ENCODE peak calls at places on chromosomes 16 and 17, in five cellular contexts. U is CD8-positive, alpha-beta T cell; K is colonic mucosa; P is GM23338; Y is effector memory CD4-positive, alpha-beta T cell. N is an unnamed sample.

GRCh38 chr16:87207965-87208364 is 109.2 kb downstream of the C16orf95 start:
- DNase-seq in U (no peak), K (no peak), P (peak; percentile 9), Y (no peak), N (no peak)

GRCh38 chr17:7440823-7441174 is 1.5 kb downstream of the FGF11 start:
- DNase-seq in U (no peak), K (no peak), P (peak; percentile 71), Y (no peak), N (peak; percentile 72)

GRCh38 chr17:75832164-75832651 is 12.0 kb downstream of the UNC13D start:
- DNase-seq in U (peak; percentile 74), K (no peak), P (no peak), Y (peak; percentile 57), N (no peak)

GRCh38 chr17:66661411-66661843 is 173.5 kb upstream of the CACNG5 start:
- DNase-seq in U (no peak), K (no peak), P (no peak), Y (no peak), N (no peak)

GRCh38 chr17:80782536-80783427 is 208.9 kb upstream of the CHMP6 start:
- DNase-seq in U (peak; percentile 75), K (no peak), P (no peak), Y (no peak), N (no peak)

GRCh38 chr17:74452027-74452840 is 14.2 kb upstream of the CD300A start:
- DNase-seq in U (peak; percentile 23), K (peak; percentile 46), P (no peak), Y (no peak), N (no peak)

GRCh38 chr16:79839450-79839849 is 238.9 kb upstream of the MAF start:
- DNase-seq in U (no peak), K (no peak), P (no peak), Y (no peak), N (no peak)

GRCh38 chr16:50273382-50273690 is 7.0 kb downstream of the ADCY7 start:
- DNase-seq in U (no peak), K (no peak), P (no peak), Y (no peak), N (peak; percentile 17)

GRCh38 chr17:76973040-76973439 is 104.8 kb downstream of the MGAT5B start:
- DNase-seq in U (no peak), K (no peak), P (no peak), Y (no peak), N (no peak)

GRCh38 chr16:85750827-85751641 is at the start of gene C16orf74:
- DNase-seq in U (no peak), K (peak; percentile 64), P (peak; percentile 69), Y (no peak), N (no peak)

GRCh38 chr17:57454729-57455062 is 198.4 kb downstream of the MSI2 start:
- DNase-seq in U (no peak), K (no peak), P (no peak), Y (no peak), N (no peak)

GRCh38 chr17:58998871-58999270 is 107.8 kb downstream of the TRIM37 start:
- DNase-seq in U (no peak), K (no peak), P (no peak), Y (no peak), N (no peak)

GRCh38 chr16:85369741-85370528 is 243.2 kb upstream of the GSE1 start:
- DNase-seq in U (peak; percentile 29), K (peak; percentile 82), P (peak; percentile 79), Y (no peak), N (no peak)

GRCh38 chr17:57707892-57708291 is 37.2 kb downstream of the CCDC182 start:
- DNase-seq in U (no peak), K (no peak), P (peak; percentile 73), Y (no peak), N (no peak)

GRCh38 chr17:66655861-66656260 is 179.1 kb upstream of the CACNG5 start:
- DNase-seq in U (no peak), K (no peak), P (no peak), Y (no peak), N (peak; percentile 76)

GRCh38 chr17:57915980-57916757 is 39.0 kb downstream of the CUEDC1 start:
- DNase-seq in U (no peak), K (no peak), P (peak; percentile 83), Y (no peak), N (no peak)

GRCh38 chr16:49857423-49858181 is 1.7 kb upstream of the ZNF423 start:
- DNase-seq in U (no peak), K (peak; percentile 80), P (peak; percentile 91), Y (no peak), N (no peak)

GRCh38 chr16:69937465-69937951 is 13.6 kb upstream of the CLEC18A start:
- DNase-seq in U (no peak), K (no peak), P (peak; percentile 59), Y (no peak), N (no peak)

GRCh38 chr17:74842599-74843351 is 16.9 kb downstream of the GRIN2C start:
- DNase-seq in U (no peak), K (peak; percentile 67), P (peak; percentile 89), Y (no peak), N (no peak)

GRCh38 chr16:21684199-21684598 is 20.4 kb downstream of the OTOA start:
- DNase-seq in U (peak; percentile 37), K (peak; percentile 32), P (peak; percentile 72), Y (no peak), N (no peak)

GRCh38 chr17:34763727-34764665 is 184.6 kb downstream of the TMEM132E start:
- DNase-seq in U (no peak), K (no peak), P (no peak), Y (no peak), N (no peak)

GRCh38 chr16:27974896-27975540 is 88.5 kb downstream of the GSG1L start:
- DNase-seq in U (no peak), K (no peak), P (no peak), Y (no peak), N (no peak)

GRCh38 chr16:11439216-11439615 is 94.0 kb downstream of the RMI2 start:
- DNase-seq in U (no peak), K (no peak), P (no peak), Y (no peak), N (no peak)

GRCh38 chr17:39239640-39240314 is 14.0 kb upstream of the STAC2 start:
- DNase-seq in U (peak; percentile 74), K (peak; percentile 65), P (peak; percentile 92), Y (peak; percentile 38), N (no peak)

GRCh38 chr17:78358538-78359215 is 1.2 kb downstream of the SOCS3 start:
- DNase-seq in U (peak; percentile 36), K (peak; percentile 46), P (peak; percentile 67), Y (no peak), N (no peak)

GRCh38 chr17:29032067-29032551 is 10.8 kb upstream of the PIPOX start:
- DNase-seq in U (no peak), K (no peak), P (peak; percentile 77), Y (no peak), N (no peak)

GRCh38 chr17:41406205-41406604 is 8.8 kb upstream of the KRT31 start:
- DNase-seq in U (no peak), K (no peak), P (no peak), Y (no peak), N (no peak)

GRCh38 chr16:16960785-16961184 is 510.0 kb downstream of the XYLT1 start:
- DNase-seq in U (no peak), K (no peak), P (peak; percentile 49), Y (no peak), N (no peak)

GRCh38 chr16:79816081-79816497 is 215.6 kb upstream of the MAF start:
- DNase-seq in U (no peak), K (no peak), P (no peak), Y (no peak), N (no peak)

GRCh38 chr16:86630471-86630870 is 52.1 kb downstream of the FOXL1 start:
- DNase-seq in U (no peak), K (no peak), P (no peak), Y (no peak), N (no peak)

GRCh38 chr17:48791128-48792032 is 25.6 kb downstream of the TTLL6 start:
- DNase-seq in U (no peak), K (peak; percentile 95), P (peak; percentile 97), Y (no peak), N (no peak)

GRCh38 chr16:53285236-53285635 is 149.0 kb upstream of the RBL2 start:
- DNase-seq in U (no peak), K (no peak), P (no peak), Y (no peak), N (no peak)

GRCh38 chr16:53282328-53282727 is 151.9 kb upstream of the RBL2 start:
- DNase-seq in U (no peak), K (no peak), P (no peak), Y (no peak), N (no peak)

GRCh38 chr16:53282975-53283946 is 151.0 kb upstream of the RBL2 start:
- DNase-seq in U (no peak), K (no peak), P (peak; percentile 75), Y (no peak), N (no peak)

GRCh38 chr16:53281859-53282258 is 152.4 kb upstream of the RBL2 start:
- DNase-seq in U (no peak), K (no peak), P (no peak), Y (no peak), N (no peak)

DNA sequence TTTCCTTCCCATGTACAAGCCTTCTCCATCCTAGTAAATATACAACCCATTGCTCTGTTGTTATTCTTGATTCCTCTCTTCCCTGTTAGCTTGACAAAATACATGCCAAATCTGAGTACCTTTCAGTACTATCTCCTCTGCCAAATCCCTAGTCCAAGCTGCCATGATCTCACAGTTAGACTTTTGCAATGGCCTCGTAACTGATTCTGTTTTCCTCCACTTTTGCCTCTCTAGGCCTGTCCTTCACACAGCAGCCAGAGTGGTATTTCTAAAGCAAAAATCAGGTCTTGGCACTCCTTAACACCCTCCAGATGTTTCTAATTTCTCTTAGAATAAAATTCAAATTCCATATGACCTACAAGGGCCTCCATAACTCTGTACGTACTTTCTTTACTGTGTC is 153.0 kb upstream of the RBL2 start:
- DNase-seq in U (no peak), K (no peak), P (no peak), Y (no peak), N (no peak)
- H3K36me3 ChIP-seq in U (no peaks in the 10 kb centered on the region), K (peaks cover 1% of the 10 kb centered on the region), P (peaks cover 8% of the 10 kb centered on the region), Y (peaks cover 10% of the 10 kb centered on the region), N (peaks cover 85% of the 10 kb centered on the region)

DNA sequence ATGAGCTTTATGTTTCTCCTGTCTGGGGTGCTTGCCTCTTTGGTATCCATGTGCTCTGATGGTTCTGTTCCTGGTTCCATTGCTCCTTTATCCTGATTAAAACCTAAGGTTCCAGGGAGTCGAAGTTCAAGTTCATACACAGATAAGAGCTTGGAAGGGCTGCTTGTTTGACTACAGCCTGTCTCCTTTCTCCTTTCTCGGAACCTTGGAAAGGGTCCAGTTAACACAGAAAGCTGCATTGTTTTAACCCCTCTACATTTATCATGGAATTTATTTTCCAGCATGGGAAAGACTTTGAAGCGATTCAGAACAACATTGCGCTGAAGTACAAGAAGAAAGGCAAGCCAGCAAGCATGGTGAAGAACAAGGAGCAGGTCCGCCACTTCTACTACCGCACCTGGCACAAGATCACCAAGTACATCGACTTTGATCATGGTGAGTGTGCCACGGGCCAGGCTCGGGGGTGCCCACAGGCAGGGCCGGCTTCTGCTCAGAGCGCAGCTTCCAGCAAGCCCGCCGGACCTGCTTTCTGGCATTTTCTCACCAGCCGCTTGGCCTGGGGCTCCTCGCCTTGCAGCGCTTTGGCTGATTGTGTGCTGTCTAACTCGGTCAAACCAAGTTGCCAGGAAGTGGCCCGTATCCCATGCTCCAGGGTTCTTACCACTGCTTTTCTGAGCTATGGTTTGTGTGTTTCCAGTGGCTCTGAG is 19.9 kb downstream of the CRAMP1 start:
- DNase-seq in U (no peak), K (no peak), P (no peak), Y (no peak), N (no peak)
- H3K36me3 ChIP-seq in U (peaks cover 22% of the 10 kb centered on the region), K (no peaks in the 10 kb centered on the region), P (no peaks in the 10 kb centered on the region), Y (peaks cover 54% of the 10 kb centered on the region), N (peaks cover 66% of the 10 kb centered on the region)

GRCh38 chr16:29993903-29994612 is 1.4 kb downstream of the HIRIP3 start:
- DNase-seq in U (no peak), K (no peak), P (no peak), Y (no peak), N (no peak)
- H3K36me3 ChIP-seq in U (peaks cover 11% of the 10 kb centered on the region), K (no peaks in the 10 kb centered on the region), P (peaks cover 8% of the 10 kb centered on the region), Y (peaks cover 42% of the 10 kb centered on the region), N (peaks cover 31% of the 10 kb centered on the region)

GRCh38 chr17:81866440-81867122 is 4.6 kb downstream of the ARHGDIA start:
- DNase-seq in U (peak; percentile 18), K (no peak), P (no peak), Y (no peak), N (peak; percentile 73)
- H3K36me3 ChIP-seq in U (peaks cover 21% of the 10 kb centered on the region), K (no peaks in the 10 kb centered on the region), P (peaks cover 6% of the 10 kb centered on the region), Y (peaks cover 24% of the 10 kb centered on the region), N (peaks cover 73% of the 10 kb centered on the region)

N was measured in RWPE2.